ENCODE peak calls at places on chromosomes 1 and 21, in four cellular contexts. One of them, this sample, is unnamed.

GRCh38 chr1:206521694-206522402 is 14.5 kb downstream of the RASSF5 start:
- DNase-seq in fibroblast of pulmonary artery: no peak
- DNase-seq in COLO829: no peak
- DNase-seq in A673: no peak
- DNase-seq in this sample: no peak

GRCh38 chr1:76782777-76783176 is 84.5 kb upstream of the ST6GALNAC5 start:
- DNase-seq in fibroblast of pulmonary artery: peak
- DNase-seq in COLO829: no peak
- DNase-seq in A673: no peak
- DNase-seq in this sample: no peak

GRCh38 chr1:111855260-111855659 is 99.6 kb downstream of the DDX20 start:
- DNase-seq in fibroblast of pulmonary artery: no peak
- DNase-seq in COLO829: no peak
- DNase-seq in A673: no peak
- DNase-seq in this sample: no peak

GRCh38 chr1:50853325-50853724 is 106.7 kb downstream of the FAF1 start:
- DNase-seq in fibroblast of pulmonary artery: no peak
- DNase-seq in COLO829: no peak
- DNase-seq in A673: no peak
- DNase-seq in this sample: no peak

GRCh38 chr21:43958364-43959158 is 53.5 kb upstream of the TRAPPC10 start:
- DNase-seq in fibroblast of pulmonary artery: no peak
- DNase-seq in COLO829: no peak
- DNase-seq in A673: no peak
- DNase-seq in this sample: no peak

GRCh38 chr1:174258148-174258550 is 98.8 kb downstream of the RABGAP1L start:
- DNase-seq in fibroblast of pulmonary artery: peak
- DNase-seq in COLO829: peak
- DNase-seq in A673: peak
- DNase-seq in this sample: peak

GRCh38 chr1:51693420-51694144 is 76.7 kb downstream of the OSBPL9 start:
- DNase-seq in fibroblast of pulmonary artery: peak
- DNase-seq in COLO829: peak
- DNase-seq in A673: no peak
- DNase-seq in this sample: no peak

GRCh38 chr1:161176468-161177111 is 717 bp downstream of the B4GALT3 start:
- DNase-seq in fibroblast of pulmonary artery: no peak
- DNase-seq in COLO829: no peak
- DNase-seq in A673: no peak
- DNase-seq in this sample: no peak

GRCh38 chr21:43719748-43720538 is 1.0 kb downstream of the PDXK start:
- DNase-seq in fibroblast of pulmonary artery: no peak
- DNase-seq in COLO829: no peak
- DNase-seq in A673: no peak
- DNase-seq in this sample: no peak

GRCh38 chr1:54812801-54813478 is 11.8 kb upstream of the TTC22 start:
- DNase-seq in fibroblast of pulmonary artery: no peak
- DNase-seq in COLO829: no peak
- DNase-seq in A673: no peak
- DNase-seq in this sample: no peak

GRCh38 chr1:235011064-235011598 is 117.5 kb downstream of the TOMM20 start:
- DNase-seq in fibroblast of pulmonary artery: no peak
- DNase-seq in COLO829: no peak
- DNase-seq in A673: no peak
- DNase-seq in this sample: no peak

GRCh38 chr1:86798608-86799291 is 94.4 kb downstream of the SH3GLB1 start:
- DNase-seq in fibroblast of pulmonary artery: no peak
- DNase-seq in COLO829: no peak
- DNase-seq in A673: no peak
- DNase-seq in this sample: no peak

GRCh38 chr1:214123061-214123784 is 135.4 kb downstream of the PROX1 start:
- DNase-seq in fibroblast of pulmonary artery: peak
- DNase-seq in COLO829: peak
- DNase-seq in A673: peak
- DNase-seq in this sample: no peak

GRCh38 chr1:177487481-177487880 is 316.7 kb downstream of the BRINP2 start:
- DNase-seq in fibroblast of pulmonary artery: no peak
- DNase-seq in COLO829: no peak
- DNase-seq in A673: no peak
- DNase-seq in this sample: no peak

GRCh38 chr1:107536266-107536665 is 395.4 kb downstream of the NTNG1 start:
- DNase-seq in fibroblast of pulmonary artery: no peak
- DNase-seq in COLO829: no peak
- DNase-seq in A673: no peak
- DNase-seq in this sample: no peak

GRCh38 chr1:26373789-26374188 is 1.2 kb upstream of the ZNF683 start:
- DNase-seq in fibroblast of pulmonary artery: no peak
- DNase-seq in COLO829: no peak
- DNase-seq in A673: no peak
- DNase-seq in this sample: no peak

GRCh38 chr1:1910033-1910465 is 5.0 kb upstream of the CALML6 start:
- DNase-seq in fibroblast of pulmonary artery: no peak
- DNase-seq in COLO829: no peak
- DNase-seq in A673: no peak
- DNase-seq in this sample: no peak

GRCh38 chr1:225746361-225747179 is 31.1 kb upstream of the SRP9 start:
- DNase-seq in fibroblast of pulmonary artery: peak
- DNase-seq in COLO829: peak
- DNase-seq in A673: peak
- DNase-seq in this sample: peak

GRCh38 chr1:233796146-233796798 is 108.2 kb upstream of the SLC35F3 start:
- DNase-seq in fibroblast of pulmonary artery: no peak
- DNase-seq in COLO829: no peak
- DNase-seq in A673: no peak
- DNase-seq in this sample: no peak